ENCODE peak calls at places on chromosomes 11 and 22, in six cellular contexts. J is astrocyte, N is spleen, U is psoas muscle, T is body of pancreas, A is esophagus squamous epithelium. I is an unnamed sample.
A peak's percentile ranks its signal among the peaks of the same experiment; 100 is the strongest.

GRCh38 chr11:110737591-110737990 is 25.4 kb upstream of the ARHGAP20 start:
- DNase-seq in J (no peak), N (no peak), U (no peak), T (no peak), A (no peak), I (no peak)

GRCh38 chr11:86577663-86578636 is 94.5 kb downstream of the ME3 start:
- DNase-seq in J (peak; percentile 93), N (peak; percentile 81), U (peak; percentile 73), T (peak; percentile 46), A (no peak), I (peak; percentile 65)

GRCh38 chr11:119479685-119480275 is 56.8 kb upstream of the THY1 start:
- DNase-seq in J (peak; percentile 32), N (no peak), U (peak; percentile 12), T (no peak), A (no peak), I (no peak)

GRCh38 chr22:26648011-26648497 is 9.3 kb upstream of the MIAT start:
- DNase-seq in J (no peak), N (peak; percentile 84), U (no peak), T (no peak), A (no peak), I (no peak)

GRCh38 chr11:58807358-58807757 is 37.1 kb downstream of the GLYATL2 start:
- DNase-seq in J (no peak), N (no peak), U (no peak), T (no peak), A (no peak), I (no peak)

GRCh38 chr11:66113132-66113856 is 43.2 kb downstream of the PACS1 start:
- DNase-seq in J (peak; percentile 89), N (no peak), U (no peak), T (no peak), A (no peak), I (no peak)

GRCh38 chr22:29308148-29308790 is 1.8 kb downstream of the GAS2L1 start:
- DNase-seq in J (no peak), N (no peak), U (peak; percentile 79), T (peak; percentile 21), A (no peak), I (peak; percentile 50)

GRCh38 chr11:45234306-45235006 is 51.7 kb downstream of the SYT13 start:
- DNase-seq in J (no peak), N (peak; percentile 69), U (no peak), T (no peak), A (no peak), I (no peak)

GRCh38 chr11:43868852-43869567 is 11.6 kb upstream of the ALKBH3 start:
- DNase-seq in J (peak; percentile 70), N (no peak), U (no peak), T (no peak), A (no peak), I (no peak)

GRCh38 chr22:42856179-42856864 is 751 bp downstream of the ARFGAP3 start:
- DNase-seq in J (no peak), N (peak; percentile 88), U (peak; percentile 84), T (peak; percentile 72), A (no peak), I (peak; percentile 71)

GRCh38 chr11:22416462-22416861 is 78.3 kb downstream of the SLC17A6 start:
- DNase-seq in J (no peak), N (no peak), U (no peak), T (no peak), A (no peak), I (no peak)

GRCh38 chr22:35638408-35638807 is 9.8 kb upstream of the APOL6 start:
- DNase-seq in J (peak; percentile 72), N (peak; percentile 72), U (peak; percentile 92), T (peak; percentile 25), A (no peak), I (peak; percentile 93)

GRCh38 chr22:32951081-32951806 is 106.9 kb downstream of the SYN3 start:
- DNase-seq in J (no peak), N (no peak), U (no peak), T (no peak), A (no peak), I (peak; percentile 17)

GRCh38 chr11:119206512-119207299 is 567 bp downstream of the CBL start:
- DNase-seq in J (no peak), N (peak; percentile 93), U (peak; percentile 72), T (peak; percentile 52), A (peak; percentile 25), I (peak; percentile 67)

GRCh38 chr11:4991066-4991465 is 3.6 kb upstream of the OR51L1 start:
- DNase-seq in J (no peak), N (no peak), U (no peak), T (no peak), A (no peak), I (no peak)

GRCh38 chr11:91981995-91982394 is 242.6 kb upstream of the FAT3 start:
- DNase-seq in J (peak; percentile 98), N (no peak), U (peak; percentile 68), T (peak; percentile 26), A (no peak), I (peak; percentile 19)

GRCh38 chr22:37305873-37306272 is 23.6 kb downstream of the CYTH4 start:
- DNase-seq in J (no peak), N (no peak), U (no peak), T (no peak), A (no peak), I (no peak)

GRCh38 chr11:394858-395655 is 1.0 kb downstream of the PKP3 start:
- DNase-seq in J (no peak), N (no peak), U (no peak), T (no peak), A (no peak), I (no peak)

GRCh38 chr22:45757068-45757467 is 85.4 kb downstream of the ATXN10 start:
- DNase-seq in J (peak; percentile 46), N (no peak), U (no peak), T (peak; percentile 23), A (no peak), I (peak; percentile 11)

GRCh38 chr11:6225024-6225423 is 9.4 kb downstream of the FHIP1B start:
- DNase-seq in J (no peak), N (no peak), U (no peak), T (no peak), A (no peak), I (no peak)

GRCh38 chr22:42282943-42283287 is 12.5 kb upstream of the TCF20 start:
- DNase-seq in J (no peak), N (no peak), U (no peak), T (no peak), A (no peak), I (no peak)

GRCh38 chr22:20940178-20940790 is 23.1 kb downstream of the CRKL start:
- DNase-seq in J (no peak), N (no peak), U (no peak), T (no peak), A (no peak), I (no peak)

GRCh38 chr11:102436546-102436945 is 16.0 kb downstream of the TMEM123 start:
- DNase-seq in J (no peak), N (no peak), U (no peak), T (no peak), A (no peak), I (no peak)

GRCh38 chr11:103484545-103484944 is 375.3 kb downstream of the DYNC2H1 start:
- DNase-seq in J (no peak), N (no peak), U (no peak), T (no peak), A (no peak), I (no peak)

GRCh38 chr11:44530413-44531115 is 34.9 kb upstream of the CD82 start:
- DNase-seq in J (peak; percentile 34), N (no peak), U (no peak), T (no peak), A (no peak), I (no peak)

GRCh38 chr11:9639985-9640384 is 23.9 kb upstream of the SWAP70 start:
- DNase-seq in J (no peak), N (no peak), U (no peak), T (no peak), A (no peak), I (no peak)

GRCh38 chr11:77067776-77068460 is 1.1 kb downstream of the CAPN5 start:
- DNase-seq in J (no peak), N (no peak), U (peak; percentile 44), T (no peak), A (no peak), I (no peak)

GRCh38 chr22:42960146-42960509 is 54.8 kb downstream of the PACSIN2 start:
- DNase-seq in J (no peak), N (no peak), U (no peak), T (no peak), A (no peak), I (no peak)

GRCh38 chr11:31974737-31975136 is 116.1 kb upstream of the RCN1 start:
- DNase-seq in J (peak; percentile 89), N (no peak), U (no peak), T (no peak), A (no peak), I (no peak)

GRCh38 chr11:74936087-74936486 is 12.8 kb downstream of the XRRA1 start:
- DNase-seq in J (no peak), N (no peak), U (no peak), T (no peak), A (no peak), I (no peak)

DNA sequence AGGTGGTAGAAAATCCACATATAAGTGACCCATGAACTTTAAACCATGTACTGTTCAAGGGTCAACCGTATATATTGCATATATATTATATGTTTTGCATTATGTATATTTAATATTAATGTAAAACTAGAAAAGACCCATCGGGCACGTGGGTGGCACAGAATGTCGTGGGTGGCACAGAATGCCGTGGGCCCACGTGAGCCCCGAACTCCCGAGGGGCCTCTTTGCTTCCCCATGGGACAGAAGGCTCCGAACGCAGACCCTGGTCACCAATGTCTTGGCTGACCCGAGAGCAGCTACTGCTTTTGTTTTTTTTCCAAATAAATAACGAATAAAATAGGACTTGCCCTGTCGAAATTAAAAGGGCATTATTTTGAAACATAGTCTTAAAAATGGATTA is 415.4 kb downstream of the BRD1 start:
- DNase-seq in J (no peak), N (no peak), U (no peak), T (no peak), A (no peak), I (no peak)
- H3K9me3 ChIP-seq in J (peaks cover 7% of the 10 kb centered on the region), N (peaks cover 7% of the 10 kb centered on the region), U (no peaks in the 10 kb centered on the region), T (no peaks in the 10 kb centered on the region), A (no peaks in the 10 kb centered on the region), I (no peaks in the 10 kb centered on the region)

GRCh38 chr22:40423882-40424640 is 53.7 kb downstream of the SGSM3 start:
- DNase-seq in J (no peak), N (peak; percentile 62), U (peak; percentile 78), T (no peak), A (no peak), I (no peak)
- H3K36me3 ChIP-seq in J (peaks cover 44% of the 10 kb centered on the region), N (peaks cover 100% of the 10 kb centered on the region), U (peaks cover 57% of the 10 kb centered on the region), T (no peaks in the 10 kb centered on the region), A (peaks cover 100% of the 10 kb centered on the region), I (peaks cover 97% of the 10 kb centered on the region)

DNA sequence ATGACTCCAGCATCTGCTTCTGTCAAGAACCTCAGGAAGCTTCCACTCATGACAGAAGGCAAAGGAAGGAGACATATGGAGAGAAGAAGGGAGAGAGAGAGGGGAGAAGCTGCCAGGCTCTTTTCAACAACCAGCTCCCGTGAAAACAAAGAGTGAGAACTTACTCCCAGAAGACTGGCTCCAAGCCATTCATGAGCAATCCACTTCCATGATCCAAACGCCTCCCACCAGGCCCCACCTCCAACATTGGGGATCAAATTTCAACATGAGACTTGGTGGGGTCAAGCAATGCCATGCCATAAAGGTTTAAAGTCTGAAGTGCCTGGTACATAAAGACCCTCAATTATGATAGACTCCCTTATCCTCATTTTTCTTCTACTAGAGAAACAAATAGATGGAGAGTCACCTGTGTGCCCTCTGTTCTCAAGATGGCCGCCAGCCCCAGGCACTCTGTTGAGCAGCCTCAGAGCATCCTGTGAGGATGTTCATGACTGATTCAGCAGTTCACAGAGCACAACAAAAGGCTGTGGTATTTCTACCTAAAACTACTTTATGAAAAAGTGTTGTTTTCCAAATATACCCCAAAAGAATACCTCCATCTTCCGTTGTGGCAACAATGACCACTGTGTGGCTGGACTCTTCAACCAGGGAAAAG is 69.0 kb upstream of the CRTAM start:
- DNase-seq in J (peak; percentile 34), N (no peak), U (no peak), T (no peak), A (no peak), I (no peak)
- TF ChIP-seq CTCF in J (no peak), N (no peak), U (no peak), T (no peak), A (no peak), I (no peak)

GRCh38 chr11:3357994-3358676 is 20.8 kb downstream of the ZNF195 start:
- DNase-seq in J (no peak), N (no peak), U (no peak), T (no peak), A (no peak), I (no peak)
- H3K9me3 ChIP-seq in J (peaks cover 74% of the 10 kb centered on the region), N (peaks cover 96% of the 10 kb centered on the region), U (peaks cover 79% of the 10 kb centered on the region), T (peaks cover 36% of the 10 kb centered on the region), A (peaks cover 17% of the 10 kb centered on the region), I (peaks cover 38% of the 10 kb centered on the region)

I was measured in heart right ventricle.